ENCODE peak calls at places on chromosomes 1 and 21, in nine cellular contexts. B is EL; Z is stomach; S is T-cell; V is NCI-H1092; W is activated naive CD4-positive, alpha-beta T cell treated with anti-CD3 and anti-CD28 coated beads, Interleukin-2, amount 10 ng/mL, durations not matched to agents 7 days and 5 days; E is stimulated activated CD4-positive, alpha-beta T cell treated with anti-CD3 and anti-CD28 coated beads, Interleukin-2, amount 100 ng/mL, for 24 hours; X is T-helper 17 cell; R is left cardiac atrium. A is an unnamed sample.

GRCh38 chr1:15139654-15140350 is 13.7 kb upstream of the TMEM51 start:
- DNase-seq in S (no peak), R (no peak), Z (peak; percentile 78), V (no peak), X (no peak), E (no peak), W (no peak), B (peak; percentile 20), A (peak; percentile 79)

GRCh38 chr1:164576311-164577271 is 17.6 kb downstream of the PBX1 start:
- DNase-seq in E (no peak), S (no peak), Z (no peak), R (peak; percentile 49), W (no peak), V (no peak), B (peak; percentile 71), X (no peak), A (peak; percentile 76)

GRCh38 chr1:167937709-167938010 is 788 bp upstream of the MPC2 start:
- DNase-seq in V (no peak), Z (no peak), R (no peak), B (no peak), W (no peak), S (no peak), X (no peak), E (no peak), A (no peak)

GRCh38 chr1:229888157-229888556 is 178.9 kb upstream of the GALNT2 start:
- DNase-seq in V (no peak), S (no peak), Z (no peak), B (no peak), W (no peak), E (no peak), R (no peak), X (no peak), A (no peak)

GRCh38 chr1:47439151-47440051 is 1.6 kb downstream of the FOXD2 start:
- DNase-seq in E (no peak), B (no peak), S (no peak), X (no peak), W (no peak), R (no peak), V (no peak), Z (no peak), A (no peak)

GRCh38 chr1:180898441-180899219 is 14.1 kb upstream of the KIAA1614 start:
- DNase-seq in X (no peak), V (no peak), B (no peak), R (no peak), S (no peak), W (no peak), Z (no peak), E (no peak), A (peak; percentile 11)

GRCh38 chr1:12180315-12180714 is 13.5 kb downstream of the TNFRSF1B start:
- DNase-seq in W (no peak), S (no peak), E (no peak), Z (peak; percentile 57), V (no peak), R (peak; percentile 71), X (no peak), B (no peak), A (no peak)

GRCh38 chr21:41507521-41508414 is at the start of gene TMPRSS2:
- DNase-seq in R (no peak), X (no peak), B (no peak), S (no peak), E (no peak), W (no peak), V (no peak), Z (peak; percentile 92), A (peak; percentile 12)

GRCh38 chr1:2414297-2414958 is 2.1 kb upstream of the PEX10 start:
- DNase-seq in B (peak; percentile 73), V (no peak), E (peak; percentile 85), X (peak; percentile 65), S (peak; percentile 78), W (peak; percentile 89), R (peak; percentile 85), Z (peak; percentile 79), A (peak; percentile 81)

GRCh38 chr1:236207121-236207520 is 64.8 kb downstream of the GPR137B start:
- DNase-seq in S (no peak), E (no peak), X (no peak), R (no peak), B (no peak), V (no peak), W (no peak), Z (no peak), A (no peak)

GRCh38 chr1:110035236-110035752 is 870 bp downstream of the STRIP1 start:
- DNase-seq in B (peak; percentile 50), Z (no peak), E (no peak), V (no peak), S (no peak), R (no peak), W (no peak), X (no peak), A (no peak)

GRCh38 chr1:68180441-68181164 is 51.7 kb downstream of the WLS start:
- DNase-seq in E (no peak), X (no peak), B (no peak), V (no peak), Z (no peak), W (no peak), R (no peak), S (no peak), A (no peak)

GRCh38 chr1:83822206-83822605 is 176.7 kb downstream of the TTLL7 start:
- DNase-seq in S (no peak), R (no peak), W (no peak), X (no peak), B (peak; percentile 85), E (no peak), V (no peak), Z (no peak), A (no peak)

GRCh38 chr1:81220614-81221071 is 580.1 kb upstream of the ADGRL2 start:
- DNase-seq in V (no peak), Z (no peak), R (no peak), W (no peak), B (no peak), X (no peak), S (no peak), E (no peak), A (no peak)

GRCh38 chr1:247539214-247539613 is 3.0 kb upstream of the OR2C3 start:
- DNase-seq in W (no peak), Z (no peak), X (no peak), V (no peak), B (no peak), S (no peak), R (no peak), E (no peak), A (no peak)

GRCh38 chr1:156696755-156697154 is 8.6 kb downstream of the CRABP2 start:
- DNase-seq in B (no peak), X (no peak), R (no peak), V (no peak), W (no peak), E (no peak), Z (no peak), S (no peak), A (no peak)

GRCh38 chr1:241229216-241229615 is 127.8 kb downstream of the RGS7 start:
- DNase-seq in V (peak; percentile 60), B (peak; percentile 30), S (no peak), X (no peak), Z (peak; percentile 52), R (no peak), W (no peak), E (no peak), A (no peak)

GRCh38 chr1:19465123-19465522 is 20.2 kb downstream of the CAPZB start:
- DNase-seq in S (no peak), X (no peak), E (no peak), B (no peak), W (no peak), Z (no peak), R (no peak), V (no peak), A (peak; percentile 60)

GRCh38 chr1:209600541-209600940 is 17.0 kb downstream of the CAMK1G start:
- DNase-seq in E (no peak), S (no peak), X (no peak), R (no peak), Z (no peak), W (no peak), B (peak; percentile 82), V (no peak), A (no peak)

GRCh38 chr1:160681067-160681890 is 30.3 kb downstream of the CD48 start:
- DNase-seq in V (no peak), Z (peak; percentile 71), X (peak; percentile 75), W (peak; percentile 93), B (peak; percentile 58), R (peak; percentile 79), E (peak; percentile 91), S (peak; percentile 90), A (no peak)

A was measured in astrocyte of the hippocampus.